ENCODE peak calls at places on chromosomes 6 and 20, in ten cellular contexts. One of them, this sample, is unnamed. For H3K4me1 and H3K36me3, the result is how much of the 10 kb centered on the place peaks cover.

GRCh38 chr6:149840345-149841075 is 23.6 kb downstream of the LRP11 start:
- DNase-seq in Peyer's patch: peak
- DNase-seq in stomach: peak
- DNase-seq in uterus: peak
- DNase-seq in spleen: no peak
- DNase-seq in OCI-LY7: peak
- DNase-seq in fibroblast of lung: peak
- DNase-seq in PC-9: peak
- DNase-seq in SJSA1: peak
- DNase-seq in neural progenitor cell: peak
- DNase-seq in this sample: peak

GRCh38 chr20:57247292-57247975 is 19.0 kb downstream of the BMP7 start:
- DNase-seq in Peyer's patch: no peak
- DNase-seq in stomach: no peak
- DNase-seq in uterus: no peak
- DNase-seq in spleen: no peak
- DNase-seq in OCI-LY7: peak
- DNase-seq in fibroblast of lung: no peak
- DNase-seq in PC-9: no peak
- DNase-seq in SJSA1: no peak
- DNase-seq in neural progenitor cell: no peak
- DNase-seq in this sample: no peak

GRCh38 chr20:35953411-35954199 is 697 bp downstream of the SCAND1 start:
- DNase-seq in Peyer's patch: peak
- DNase-seq in stomach: peak
- DNase-seq in uterus: no peak
- DNase-seq in spleen: peak
- DNase-seq in OCI-LY7: peak
- DNase-seq in fibroblast of lung: peak
- DNase-seq in PC-9: no peak
- DNase-seq in SJSA1: peak
- DNase-seq in neural progenitor cell: peak
- DNase-seq in this sample: no peak

GRCh38 chr20:1631309-1632227 is 11.8 kb upstream of the SIRPB1 start:
- DNase-seq in Peyer's patch: no peak
- DNase-seq in stomach: no peak
- DNase-seq in uterus: no peak
- DNase-seq in spleen: no peak
- DNase-seq in OCI-LY7: no peak
- DNase-seq in fibroblast of lung: peak
- DNase-seq in PC-9: peak
- DNase-seq in SJSA1: no peak
- DNase-seq in neural progenitor cell: no peak
- DNase-seq in this sample: no peak

GRCh38 chr6:48290595-48290994 is 179.6 kb upstream of the PTCHD4 start:
- DNase-seq in Peyer's patch: no peak
- DNase-seq in stomach: no peak
- DNase-seq in uterus: no peak
- DNase-seq in spleen: no peak
- DNase-seq in OCI-LY7: no peak
- DNase-seq in fibroblast of lung: no peak
- DNase-seq in PC-9: no peak
- DNase-seq in SJSA1: no peak
- DNase-seq in neural progenitor cell: no peak
- DNase-seq in this sample: no peak

GRCh38 chr6:70166088-70166958 is 136.6 kb downstream of the COL9A1 start:
- DNase-seq in Peyer's patch: no peak
- DNase-seq in stomach: peak
- DNase-seq in uterus: no peak
- DNase-seq in spleen: peak
- DNase-seq in OCI-LY7: peak
- DNase-seq in fibroblast of lung: peak
- DNase-seq in PC-9: peak
- DNase-seq in SJSA1: no peak
- DNase-seq in neural progenitor cell: peak
- DNase-seq in this sample: peak

GRCh38 chr6:137203256-137203655 is 15.9 kb downstream of the IFNGR1 start:
- DNase-seq in Peyer's patch: no peak
- DNase-seq in stomach: no peak
- DNase-seq in uterus: no peak
- DNase-seq in spleen: no peak
- DNase-seq in OCI-LY7: no peak
- DNase-seq in fibroblast of lung: no peak
- DNase-seq in PC-9: no peak
- DNase-seq in SJSA1: no peak
- DNase-seq in neural progenitor cell: no peak
- DNase-seq in this sample: no peak

GRCh38 chr20:64082126-64082638 is 2.0 kb downstream of the LKAAEAR1 start:
- DNase-seq in Peyer's patch: no peak
- DNase-seq in stomach: no peak
- DNase-seq in uterus: no peak
- DNase-seq in spleen: no peak
- DNase-seq in OCI-LY7: no peak
- DNase-seq in fibroblast of lung: no peak
- DNase-seq in PC-9: no peak
- DNase-seq in SJSA1: no peak
- DNase-seq in neural progenitor cell: peak
- DNase-seq in this sample: no peak

GRCh38 chr20:15205719-15206118 is 868.3 kb upstream of the FLRT3 start:
- DNase-seq in Peyer's patch: no peak
- DNase-seq in stomach: no peak
- DNase-seq in uterus: no peak
- DNase-seq in spleen: no peak
- DNase-seq in OCI-LY7: no peak
- DNase-seq in fibroblast of lung: no peak
- DNase-seq in PC-9: no peak
- DNase-seq in SJSA1: no peak
- DNase-seq in neural progenitor cell: no peak
- DNase-seq in this sample: no peak

GRCh38 chr6:7543761-7544424 is 2.4 kb downstream of the DSP start:
- DNase-seq in Peyer's patch: no peak
- DNase-seq in stomach: no peak
- DNase-seq in uterus: no peak
- DNase-seq in spleen: no peak
- DNase-seq in OCI-LY7: no peak
- DNase-seq in fibroblast of lung: no peak
- DNase-seq in PC-9: no peak
- DNase-seq in SJSA1: no peak
- DNase-seq in neural progenitor cell: peak
- DNase-seq in this sample: no peak

GRCh38 chr6:7545509-7546369 is 4.3 kb downstream of the DSP start:
- DNase-seq in Peyer's patch: no peak
- DNase-seq in stomach: no peak
- DNase-seq in uterus: no peak
- DNase-seq in spleen: no peak
- DNase-seq in OCI-LY7: no peak
- DNase-seq in fibroblast of lung: peak
- DNase-seq in PC-9: no peak
- DNase-seq in SJSA1: no peak
- DNase-seq in neural progenitor cell: no peak
- DNase-seq in this sample: no peak

GRCh38 chr6:7546832-7547714 is 5.6 kb downstream of the DSP start:
- DNase-seq in Peyer's patch: no peak
- DNase-seq in stomach: no peak
- DNase-seq in uterus: no peak
- DNase-seq in spleen: no peak
- DNase-seq in OCI-LY7: no peak
- DNase-seq in fibroblast of lung: no peak
- DNase-seq in PC-9: peak
- DNase-seq in SJSA1: no peak
- DNase-seq in neural progenitor cell: no peak
- DNase-seq in this sample: no peak

GRCh38 chr6:7544597-7544996 is 3.1 kb downstream of the DSP start:
- DNase-seq in Peyer's patch: no peak
- DNase-seq in stomach: no peak
- DNase-seq in uterus: no peak
- DNase-seq in spleen: no peak
- DNase-seq in OCI-LY7: no peak
- DNase-seq in fibroblast of lung: no peak
- DNase-seq in PC-9: no peak
- DNase-seq in SJSA1: no peak
- DNase-seq in neural progenitor cell: peak
- DNase-seq in this sample: no peak

GRCh38 chr6:7546383-7546782 is 4.9 kb downstream of the DSP start:
- DNase-seq in Peyer's patch: no peak
- DNase-seq in stomach: no peak
- DNase-seq in uterus: no peak
- DNase-seq in spleen: no peak
- DNase-seq in OCI-LY7: no peak
- DNase-seq in fibroblast of lung: no peak
- DNase-seq in PC-9: no peak
- DNase-seq in SJSA1: no peak
- DNase-seq in neural progenitor cell: no peak
- DNase-seq in this sample: no peak
- H3K4me1 ChIP-seq in Peyer's patch: under half
- H3K4me1 ChIP-seq in stomach: under half
- H3K4me1 ChIP-seq in uterus: under half
- H3K4me1 ChIP-seq in spleen: under half
- H3K4me1 ChIP-seq in OCI-LY7: under half
- H3K4me1 ChIP-seq in fibroblast of lung: under half
- H3K4me1 ChIP-seq in PC-9: under half
- H3K4me1 ChIP-seq in SJSA1: under half
- H3K4me1 ChIP-seq in neural progenitor cell: under half
- H3K4me1 ChIP-seq in this sample: under half

DNA sequence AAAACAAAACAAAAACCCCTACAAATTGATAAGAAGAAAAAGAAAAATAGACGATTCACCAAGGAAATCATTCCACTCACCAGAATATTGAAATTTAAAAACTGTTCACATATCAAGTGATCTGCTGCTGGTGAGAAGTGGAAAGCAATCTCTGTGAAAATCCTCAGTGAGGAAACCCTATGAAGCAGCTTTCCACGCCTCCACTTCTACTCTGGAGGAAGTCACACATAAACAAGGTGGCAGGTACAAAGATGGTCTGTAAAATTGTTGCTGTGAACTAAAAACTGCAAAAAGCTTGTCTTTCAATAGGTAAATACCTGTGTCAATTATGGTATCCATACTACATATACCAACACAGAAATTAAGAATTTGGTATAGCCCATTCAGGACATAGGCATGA is 18.5 kb downstream of the CD164 start:
- DNase-seq in Peyer's patch: no peak
- DNase-seq in stomach: no peak
- DNase-seq in uterus: no peak
- DNase-seq in spleen: no peak
- DNase-seq in OCI-LY7: no peak
- DNase-seq in fibroblast of lung: no peak
- DNase-seq in PC-9: no peak
- DNase-seq in SJSA1: no peak
- DNase-seq in neural progenitor cell: no peak
- DNase-seq in this sample: no peak
- H3K36me3 ChIP-seq in Peyer's patch: under half
- H3K36me3 ChIP-seq in stomach: half or more
- H3K36me3 ChIP-seq in uterus: under half
- H3K36me3 ChIP-seq in spleen: half or more
- H3K36me3 ChIP-seq in OCI-LY7: half or more
- H3K36me3 ChIP-seq in fibroblast of lung: under half
- H3K36me3 ChIP-seq in PC-9: under half
- H3K36me3 ChIP-seq in SJSA1: half or more
- H3K36me3 ChIP-seq in neural progenitor cell: under half
- H3K36me3 ChIP-seq in this sample: under half

GRCh38 chr6:108735991-108736345 is 112.3 kb upstream of the ARMC2 start:
- DNase-seq in Peyer's patch: no peak
- DNase-seq in stomach: peak
- DNase-seq in uterus: no peak
- DNase-seq in spleen: no peak
- DNase-seq in OCI-LY7: no peak
- DNase-seq in fibroblast of lung: no peak
- DNase-seq in PC-9: peak
- DNase-seq in SJSA1: no peak
- DNase-seq in neural progenitor cell: no peak
- DNase-seq in this sample: no peak
- H3K4me1 ChIP-seq in Peyer's patch: under half
- H3K4me1 ChIP-seq in stomach: under half
- H3K4me1 ChIP-seq in uterus: under half
- H3K4me1 ChIP-seq in spleen: under half
- H3K4me1 ChIP-seq in OCI-LY7: under half
- H3K4me1 ChIP-seq in fibroblast of lung: under half
- H3K4me1 ChIP-seq in PC-9: half or more
- H3K4me1 ChIP-seq in SJSA1: under half
- H3K4me1 ChIP-seq in neural progenitor cell: under half
- H3K4me1 ChIP-seq in this sample: under half

GRCh38 chr20:45848421-45848820 is 8.8 kb downstream of the ACOT8 start:
- DNase-seq in Peyer's patch: no peak
- DNase-seq in stomach: no peak
- DNase-seq in uterus: no peak
- DNase-seq in spleen: no peak
- DNase-seq in OCI-LY7: no peak
- DNase-seq in fibroblast of lung: no peak
- DNase-seq in PC-9: no peak
- DNase-seq in SJSA1: no peak
- DNase-seq in neural progenitor cell: no peak
- DNase-seq in this sample: no peak
- H3K36me3 ChIP-seq in Peyer's patch: under half
- H3K36me3 ChIP-seq in stomach: half or more
- H3K36me3 ChIP-seq in uterus: under half
- H3K36me3 ChIP-seq in spleen: half or more
- H3K36me3 ChIP-seq in OCI-LY7: under half
- H3K36me3 ChIP-seq in fibroblast of lung: under half
- H3K36me3 ChIP-seq in PC-9: under half
- H3K36me3 ChIP-seq in SJSA1: half or more
- H3K36me3 ChIP-seq in neural progenitor cell: under half
- H3K36me3 ChIP-seq in this sample: under half

GRCh38 chr6:63968650-63969049 is 333.0 kb downstream of the PHF3 start:
- DNase-seq in Peyer's patch: no peak
- DNase-seq in stomach: no peak
- DNase-seq in uterus: no peak
- DNase-seq in spleen: no peak
- DNase-seq in OCI-LY7: no peak
- DNase-seq in fibroblast of lung: no peak
- DNase-seq in PC-9: no peak
- DNase-seq in SJSA1: no peak
- DNase-seq in neural progenitor cell: no peak
- DNase-seq in this sample: no peak
- H3K4me1 ChIP-seq in Peyer's patch: under half
- H3K4me1 ChIP-seq in stomach: under half
- H3K4me1 ChIP-seq in uterus: under half
- H3K4me1 ChIP-seq in spleen: under half
- H3K4me1 ChIP-seq in OCI-LY7: under half
- H3K4me1 ChIP-seq in fibroblast of lung: under half
- H3K4me1 ChIP-seq in PC-9: under half
- H3K4me1 ChIP-seq in SJSA1: under half
- H3K4me1 ChIP-seq in neural progenitor cell: under half
- H3K4me1 ChIP-seq in this sample: under half

DNA sequence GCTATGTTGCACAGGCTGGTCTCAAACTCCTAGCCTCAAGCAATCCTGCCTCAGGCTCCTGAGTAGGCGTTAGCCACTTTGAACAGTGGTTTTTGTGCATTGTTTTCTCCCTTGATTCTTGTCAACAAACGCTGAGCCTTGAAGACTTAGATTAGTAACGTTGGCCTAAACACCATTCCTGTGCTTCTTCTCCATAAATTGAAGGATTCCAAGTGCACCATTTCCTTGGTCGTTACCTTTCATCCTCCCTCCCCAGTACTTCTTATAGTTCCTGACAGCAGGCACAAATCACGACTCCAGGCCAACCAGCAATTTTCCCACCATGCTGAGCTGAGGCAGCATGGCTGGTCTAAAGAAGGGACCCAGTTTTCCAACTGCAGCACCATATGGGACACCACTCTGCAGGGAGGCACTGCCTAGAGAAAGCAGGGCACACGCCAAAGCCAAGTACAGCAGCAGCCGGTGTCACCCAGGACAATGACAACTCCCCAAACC is 8.9 kb downstream of the RPS10 start:
- DNase-seq in Peyer's patch: no peak
- DNase-seq in stomach: no peak
- DNase-seq in uterus: no peak
- DNase-seq in spleen: no peak
- DNase-seq in OCI-LY7: no peak
- DNase-seq in fibroblast of lung: no peak
- DNase-seq in PC-9: no peak
- DNase-seq in SJSA1: no peak
- DNase-seq in neural progenitor cell: no peak
- DNase-seq in this sample: no peak
- H3K36me3 ChIP-seq in Peyer's patch: under half
- H3K36me3 ChIP-seq in stomach: half or more
- H3K36me3 ChIP-seq in uterus: under half
- H3K36me3 ChIP-seq in spleen: half or more
- H3K36me3 ChIP-seq in OCI-LY7: half or more
- H3K36me3 ChIP-seq in fibroblast of lung: under half
- H3K36me3 ChIP-seq in PC-9: under half
- H3K36me3 ChIP-seq in SJSA1: half or more
- H3K36me3 ChIP-seq in neural progenitor cell: under half
- H3K36me3 ChIP-seq in this sample: half or more